ENCODE peak calls at places on chromosomes 2 and 18, in eight cellular contexts. Z, N, C, B, J, H, W and S are unnamed samples.

GRCh38 chr2:218255441-218255840 is 5.4 kb upstream of the GPBAR1 start:
- DNase-seq in Z (no peak), N (no peak), C (no peak), B (peak; percentile 81), J (no peak), H (peak; percentile 34), W (no peak), S (no peak)

GRCh38 chr2:11701831-11702301 is 31.9 kb upstream of the NTSR2 start:
- DNase-seq in Z (no peak), N (no peak), C (no peak), B (no peak), J (no peak), H (no peak), W (peak; percentile 76), S (no peak)

GRCh38 chr2:200812122-200813022 is 662 bp downstream of the BZW1 start:
- DNase-seq in Z (peak; percentile 66), N (peak; percentile 63), C (peak; percentile 61), B (peak; percentile 82), J (peak; percentile 81), H (peak; percentile 72), W (peak; percentile 73), S (peak; percentile 46)

GRCh38 chr2:28869494-28870145 is 489 bp downstream of the TRMT61B start:
- DNase-seq in Z (no peak), N (no peak), C (no peak), B (peak; percentile 79), J (no peak), H (no peak), W (no peak), S (peak; percentile 10)

GRCh38 chr18:13500891-13501887 is 225.2 kb downstream of the FAM210A start:
- DNase-seq in Z (no peak), N (no peak), C (peak; percentile 67), B (peak; percentile 76), J (peak; percentile 51), H (peak; percentile 62), W (peak; percentile 38), S (no peak)

GRCh38 chr2:18991177-18992168 is 366.9 kb downstream of the OSR1 start:
- DNase-seq in Z (no peak), N (no peak), C (peak; percentile 23), B (peak; percentile 82), J (peak; percentile 84), H (peak; percentile 91), W (no peak), S (no peak)

GRCh38 chr2:189444322-189444721 is 3.0 kb downstream of the WDR75 start:
- DNase-seq in Z (no peak), N (no peak), C (no peak), B (peak; percentile 26), J (no peak), H (no peak), W (no peak), S (no peak)

GRCh38 chr18:21826196-21826595 is 85.6 kb downstream of the MIB1 start:
- DNase-seq in Z (no peak), N (no peak), C (no peak), B (peak; percentile 82), J (no peak), H (peak; percentile 66), W (no peak), S (no peak)

GRCh38 chr2:10467401-10467800 is 19.3 kb upstream of the ODC1 start:
- DNase-seq in Z (no peak), N (no peak), C (no peak), B (no peak), J (no peak), H (no peak), W (no peak), S (no peak)

GRCh38 chr2:71452565-71452964 is 796 bp upstream of the DYSF start:
- DNase-seq in Z (no peak), N (no peak), C (no peak), B (peak; percentile 65), J (no peak), H (peak; percentile 57), W (no peak), S (no peak)

GRCh38 chr18:79507076-79507545 is 111.4 kb downstream of the NFATC1 start:
- DNase-seq in Z (peak; percentile 42), N (no peak), C (peak; percentile 66), B (peak; percentile 79), J (peak; percentile 69), H (peak; percentile 92), W (peak; percentile 17), S (peak; percentile 22)

GRCh38 chr2:57881998-57882884 is 164.4 kb upstream of the VRK2 start:
- DNase-seq in Z (no peak), N (no peak), C (no peak), B (peak; percentile 71), J (no peak), H (no peak), W (no peak), S (no peak)

GRCh38 chr2:100856732-100857131 is 36.8 kb downstream of the NPAS2 start:
- DNase-seq in Z (no peak), N (no peak), C (no peak), B (no peak), J (no peak), H (no peak), W (no peak), S (no peak)

GRCh38 chr2:100855084-100855483 is 35.1 kb downstream of the NPAS2 start:
- DNase-seq in Z (no peak), N (no peak), C (no peak), B (no peak), J (no peak), H (no peak), W (no peak), S (no peak)

GRCh38 chr2:100857341-100857740 is 37.4 kb downstream of the NPAS2 start:
- DNase-seq in Z (no peak), N (no peak), C (no peak), B (no peak), J (no peak), H (no peak), W (no peak), S (no peak)

GRCh38 chr2:100859902-100860301 is 40.0 kb downstream of the NPAS2 start:
- DNase-seq in Z (no peak), N (no peak), C (no peak), B (no peak), J (no peak), H (no peak), W (no peak), S (no peak)

GRCh38 chr2:100857915-100858314 is 38.0 kb downstream of the NPAS2 start:
- DNase-seq in Z (no peak), N (no peak), C (no peak), B (peak; percentile 92), J (no peak), H (peak; percentile 80), W (no peak), S (no peak)
- H3K4me1 ChIP-seq in Z (no peaks in the 10 kb centered on the region), N (no peaks in the 10 kb centered on the region), C (no peaks in the 10 kb centered on the region), B (peaks cover 18% of the 10 kb centered on the region), J (peaks cover 37% of the 10 kb centered on the region), H (no peaks in the 10 kb centered on the region), W (no peaks in the 10 kb centered on the region), S (no peaks in the 10 kb centered on the region)

GRCh38 chr2:76978064-76978463 is 544.1 kb downstream of the LRRTM4 start:
- DNase-seq in Z (no peak), N (no peak), C (no peak), B (no peak), J (no peak), H (peak; percentile 14), W (no peak), S (no peak)
- H3K27ac ChIP-seq in Z (no peak overlapping the region), N (no peak overlapping the region), C (no peak overlapping the region), B (no peak overlapping the region), J (no peak overlapping the region), H (no peak overlapping the region), W (no peak overlapping the region), S (no peak overlapping the region)

GRCh38 chr2:216887132-216887531 is 27.3 kb upstream of the TNP1 start:
- DNase-seq in Z (no peak), N (no peak), C (no peak), B (no peak), J (peak; percentile 29), H (no peak), W (no peak), S (no peak)

GRCh38 chr2:216885117-216885553 is 25.3 kb upstream of the TNP1 start:
- DNase-seq in Z (no peak), N (no peak), C (no peak), B (no peak), J (no peak), H (no peak), W (no peak), S (no peak)

GRCh38 chr2:216888086-216888485 is 28.2 kb upstream of the TNP1 start:
- DNase-seq in Z (no peak), N (no peak), C (no peak), B (no peak), J (no peak), H (no peak), W (no peak), S (no peak)

GRCh38 chr2:216890138-216890537 is 30.3 kb upstream of the TNP1 start:
- DNase-seq in Z (no peak), N (no peak), C (no peak), B (no peak), J (no peak), H (no peak), W (no peak), S (no peak)

DNA sequence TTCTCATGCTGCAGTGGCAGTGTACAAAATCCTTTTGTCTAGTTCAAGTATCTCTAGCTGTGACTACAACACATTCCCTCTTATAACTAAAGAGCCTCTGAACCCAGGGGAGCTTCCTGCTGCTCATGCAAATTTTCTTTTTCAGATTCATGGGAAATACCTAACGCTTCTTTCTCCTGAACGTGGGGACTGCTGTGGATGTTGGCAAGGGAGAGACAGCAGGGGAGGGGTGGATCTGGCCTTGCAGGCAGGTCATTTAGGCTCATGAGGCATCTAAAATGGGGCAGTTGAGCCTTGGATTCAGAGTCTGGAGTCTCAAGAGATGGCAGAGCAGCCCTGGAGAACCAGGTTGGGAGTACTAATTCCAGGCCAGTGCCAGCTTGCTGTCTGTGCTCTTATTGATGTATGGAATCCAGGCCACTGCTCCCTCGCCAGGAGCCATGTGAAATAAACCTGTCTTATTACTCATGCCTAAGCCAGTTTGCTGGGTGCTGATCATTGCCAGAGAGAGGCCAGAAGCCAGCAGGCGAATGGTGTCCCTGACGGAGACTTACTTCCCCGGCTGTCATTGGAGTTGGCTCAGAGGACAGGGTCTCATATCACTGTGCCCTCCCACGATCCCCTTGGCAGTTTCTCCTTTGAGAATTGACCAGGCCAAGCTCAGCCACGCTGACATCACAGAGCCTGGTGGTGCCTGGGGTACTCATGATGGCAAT is 29.2 kb upstream of the TNP1 start:
- DNase-seq in Z (no peak), N (no peak), C (no peak), B (no peak), J (no peak), H (no peak), W (no peak), S (no peak)
- H3K4me3 ChIP-seq in Z (no peak overlapping the region), N (no peak overlapping the region), C (no peak overlapping the region), B (no peak overlapping the region), J (no peak overlapping the region), H (no peak overlapping the region), W (no peak overlapping the region), S (no peak overlapping the region)

GRCh38 chr2:85793584-85793983 is 39.8 kb downstream of the ATOH8 start:
- DNase-seq in Z (no peak), N (no peak), C (no peak), B (no peak), J (no peak), H (no peak), W (no peak), S (no peak)
- H3K4me1 ChIP-seq in Z (no peaks in the 10 kb centered on the region), N (no peaks in the 10 kb centered on the region), C (peaks cover 5% of the 10 kb centered on the region), B (peaks cover 31% of the 10 kb centered on the region), J (peaks cover 67% of the 10 kb centered on the region), H (no peaks in the 10 kb centered on the region), W (no peaks in the 10 kb centered on the region), S (no peaks in the 10 kb centered on the region)